ENCODE peak calls at places on chromosomes 1 and 21, in eight cellular contexts. E is Panc1, X is lower lobe of right lung, G is aorta, F is psoas muscle, I is fibroblast of lung, B is pancreas, S is hepatocyte. V is an unnamed sample. For H3K9me3, the result is how much of the 10 kb centered on the place peaks cover.

GRCh38 chr1:196382383-196382782 is 225.9 kb downstream of the KCNT2 start:
- DNase-seq in E (no peak), X (no peak), G (no peak), F (no peak), I (no peak), B (no peak), S (no peak), V (no peak)

GRCh38 chr1:33341190-33341589 is 20.3 kb upstream of the A3GALT2 start:
- DNase-seq in E (no peak), X (no peak), G (no peak), F (no peak), I (no peak), B (no peak), S (no peak), V (no peak)

GRCh38 chr21:35048706-35049617 is at the start of gene RUNX1:
- DNase-seq in E (no peak), X (peak), G (peak), F (peak), I (peak), B (no peak), S (no peak), V (peak)

GRCh38 chr1:22796642-22797041 is 86.0 kb downstream of the EPHB2 start:
- DNase-seq in E (no peak), X (no peak), G (no peak), F (no peak), I (no peak), B (no peak), S (no peak), V (peak)

GRCh38 chr21:37009740-37010341 is 3.3 kb downstream of the RIPPLY3 start:
- DNase-seq in E (peak), X (peak), G (peak), F (peak), I (peak), B (peak), S (peak), V (peak)

GRCh38 chr1:246117066-246117791 is 389.9 kb downstream of the SMYD3 start:
- DNase-seq in E (no peak), X (no peak), G (no peak), F (no peak), I (peak), B (peak), S (peak), V (peak)

GRCh38 chr1:72579629-72580028 is 297.3 kb upstream of the NEGR1 start:
- DNase-seq in E (no peak), X (no peak), G (no peak), F (no peak), I (no peak), B (no peak), S (no peak), V (no peak)

GRCh38 chr1:228721407-228721806 is 13.9 kb upstream of the RHOU start:
- DNase-seq in E (no peak), X (no peak), G (no peak), F (no peak), I (no peak), B (peak), S (peak), V (no peak)

GRCh38 chr1:44806704-44807363 is at the start of gene DYNLT4:
- DNase-seq in E (no peak), X (peak), G (no peak), F (peak), I (no peak), B (no peak), S (no peak), V (no peak)

GRCh38 chr1:150017206-150017750 is 6.8 kb upstream of the OTUD7B start:
- DNase-seq in E (no peak), X (peak), G (no peak), F (no peak), I (no peak), B (no peak), S (peak), V (no peak)

GRCh38 chr21:21003701-21004100 is 5.5 kb downstream of the NCAM2 start:
- DNase-seq in E (no peak), X (no peak), G (no peak), F (no peak), I (peak), B (no peak), S (peak), V (peak)

GRCh38 chr1:80520949-80521348 is 1279.8 kb upstream of the ADGRL2 start:
- DNase-seq in E (no peak), X (no peak), G (no peak), F (no peak), I (no peak), B (no peak), S (no peak), V (no peak)

GRCh38 chr1:182806015-182806678 is 16.6 kb downstream of the NPL start:
- DNase-seq in E (no peak), X (no peak), G (no peak), F (no peak), I (no peak), B (no peak), S (peak), V (no peak)

GRCh38 chr1:224801761-224802490 is 127.5 kb upstream of the DNAH14 start:
- DNase-seq in E (no peak), X (no peak), G (no peak), F (no peak), I (no peak), B (no peak), S (no peak), V (no peak)

GRCh38 chr1:114330451-114330983 is 176.8 kb upstream of the SYT6 start:
- DNase-seq in E (no peak), X (no peak), G (no peak), F (no peak), I (no peak), B (no peak), S (no peak), V (no peak)

GRCh38 chr1:9384751-9385245 is 92.1 kb downstream of the SPSB1 start:
- DNase-seq in E (no peak), X (no peak), G (peak), F (peak), I (no peak), B (no peak), S (peak), V (peak)

GRCh38 chr1:155967410-155968400 is 10.6 kb downstream of the ARHGEF2 start:
- DNase-seq in E (no peak), X (no peak), G (no peak), F (peak), I (no peak), B (no peak), S (no peak), V (peak)

GRCh38 chr1:157110003-157110402 is 10.4 kb upstream of the ETV3L start:
- DNase-seq in E (no peak), X (no peak), G (no peak), F (no peak), I (no peak), B (no peak), S (no peak), V (no peak)

GRCh38 chr1:218350022-218350525 is 4.9 kb downstream of the TGFB2 start:
- DNase-seq in E (no peak), X (no peak), G (no peak), F (no peak), I (peak), B (no peak), S (no peak), V (no peak)

GRCh38 chr1:10744654-10745238 is 51.7 kb downstream of the CASZ1 start:
- DNase-seq in E (no peak), X (no peak), G (no peak), F (peak), I (no peak), B (no peak), S (no peak), V (no peak)

GRCh38 chr1:91676030-91676429 is 175.4 kb downstream of the CDC7 start:
- DNase-seq in E (no peak), X (no peak), G (no peak), F (no peak), I (no peak), B (no peak), S (no peak), V (no peak)

GRCh38 chr21:14092834-14093560 is 117.8 kb downstream of the LIPI start:
- DNase-seq in E (no peak), X (no peak), G (no peak), F (no peak), I (no peak), B (no peak), S (no peak), V (no peak)

GRCh38 chr1:33863779-33864178 is at the start of gene HMGB4:
- DNase-seq in E (no peak), X (no peak), G (no peak), F (no peak), I (no peak), B (no peak), S (no peak), V (no peak)

GRCh38 chr1:116772648-116773045 is 18.4 kb downstream of the CD2 start:
- DNase-seq in E (no peak), X (no peak), G (no peak), F (no peak), I (peak), B (peak), S (no peak), V (peak)

GRCh38 chr1:30847358-30847972 is 61.1 kb downstream of the SDC3 start:
- DNase-seq in E (no peak), X (peak), G (peak), F (peak), I (peak), B (peak), S (peak), V (peak)

GRCh38 chr1:18942340-18942739 is 14.1 kb downstream of the IFFO2 start:
- DNase-seq in E (no peak), X (no peak), G (no peak), F (peak), I (no peak), B (no peak), S (no peak), V (no peak)
- H3K27ac ChIP-seq in E (peak), X (no peak), G (no peak), F (peak), I (no peak), B (peak), S (no peak), V (no peak)

GRCh38 chr21:15295875-15296274 is 231.1 kb upstream of the NRIP1 start:
- DNase-seq in E (no peak), X (no peak), G (no peak), F (no peak), I (no peak), B (no peak), S (no peak), V (no peak)
- H3K9me3 ChIP-seq in E (under half), X (under half), G (under half), F (under half), I (under half), B (under half), S (under half), V (under half)

GRCh38 chr1:225981714-225982113 is 17.4 kb downstream of the SDE2 start:
- DNase-seq in E (no peak), X (no peak), G (no peak), F (no peak), I (no peak), B (no peak), S (no peak), V (no peak)

GRCh38 chr1:225977937-225978748 is 21.0 kb downstream of the SDE2 start:
- DNase-seq in E (no peak), X (no peak), G (no peak), F (peak), I (no peak), B (peak), S (no peak), V (no peak)

GRCh38 chr1:225980005-225980404 is 19.1 kb downstream of the SDE2 start:
- DNase-seq in E (no peak), X (no peak), G (no peak), F (peak), I (no peak), B (peak), S (no peak), V (no peak)

GRCh38 chr1:225974454-225974853 is 24.7 kb downstream of the SDE2 start:
- DNase-seq in E (no peak), X (no peak), G (no peak), F (peak), I (no peak), B (no peak), S (no peak), V (no peak)

DNA sequence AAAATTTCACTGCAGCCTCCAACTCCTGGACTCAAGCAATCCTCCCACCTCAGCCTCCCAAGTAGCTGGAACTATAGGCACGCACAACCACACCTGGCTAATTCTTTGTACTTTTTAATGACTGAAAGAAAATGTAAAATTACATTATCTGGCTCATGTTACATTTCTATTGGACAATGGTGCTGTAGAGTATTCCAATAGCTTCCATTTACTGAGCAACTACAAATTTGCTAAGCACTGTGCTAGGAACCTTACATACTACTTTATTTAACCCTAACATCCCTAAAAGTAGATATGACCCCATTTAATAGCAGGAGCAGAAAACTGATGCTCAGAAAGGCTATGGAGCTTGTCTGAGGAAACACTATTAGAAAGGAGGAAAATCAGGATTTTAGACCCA is 19.7 kb downstream of the SDE2 start:
- DNase-seq in E (no peak), X (no peak), G (no peak), F (no peak), I (no peak), B (no peak), S (no peak), V (no peak)
- H3K27ac ChIP-seq in E (no peak), X (no peak), G (no peak), F (peak), I (no peak), B (peak), S (no peak), V (no peak)

DNA sequence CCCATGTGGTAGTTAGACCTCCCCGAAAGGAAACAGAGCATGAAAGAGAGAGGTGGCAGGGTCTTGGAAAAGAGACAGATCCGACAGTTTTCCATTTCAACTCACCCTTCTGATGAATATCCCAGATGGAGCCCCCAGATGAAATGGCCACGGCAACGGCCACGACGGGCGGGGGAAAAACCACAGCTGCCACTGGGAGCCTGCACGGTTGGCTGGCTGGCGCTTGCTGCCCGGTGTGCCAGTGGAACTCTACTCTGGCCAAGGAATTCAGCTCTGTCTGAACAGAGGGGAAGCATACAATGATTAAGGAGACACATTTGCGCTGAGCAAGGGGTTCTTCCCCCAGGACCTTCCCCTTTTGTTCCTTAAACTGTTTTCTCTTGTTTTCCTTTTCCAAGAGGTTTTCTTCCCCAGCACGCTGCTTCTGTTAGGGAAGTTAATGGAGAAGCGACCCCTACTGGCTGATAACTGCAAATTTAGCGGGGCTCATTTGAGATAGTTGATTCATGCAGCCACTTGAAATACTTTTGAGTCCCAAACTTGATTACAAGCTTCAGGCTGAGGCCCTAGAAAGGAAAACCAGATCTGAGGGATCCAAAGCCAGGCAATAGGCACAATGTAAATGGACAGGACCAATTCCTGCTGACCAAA is 1122.5 kb downstream of the NCAM2 start:
- DNase-seq in E (no peak), X (no peak), G (no peak), F (no peak), I (no peak), B (no peak), S (peak), V (no peak)
- H3K9me3 ChIP-seq in E (under half), X (under half), G (under half), F (under half), I (under half), B (under half), S (under half), V (under half)

DNA sequence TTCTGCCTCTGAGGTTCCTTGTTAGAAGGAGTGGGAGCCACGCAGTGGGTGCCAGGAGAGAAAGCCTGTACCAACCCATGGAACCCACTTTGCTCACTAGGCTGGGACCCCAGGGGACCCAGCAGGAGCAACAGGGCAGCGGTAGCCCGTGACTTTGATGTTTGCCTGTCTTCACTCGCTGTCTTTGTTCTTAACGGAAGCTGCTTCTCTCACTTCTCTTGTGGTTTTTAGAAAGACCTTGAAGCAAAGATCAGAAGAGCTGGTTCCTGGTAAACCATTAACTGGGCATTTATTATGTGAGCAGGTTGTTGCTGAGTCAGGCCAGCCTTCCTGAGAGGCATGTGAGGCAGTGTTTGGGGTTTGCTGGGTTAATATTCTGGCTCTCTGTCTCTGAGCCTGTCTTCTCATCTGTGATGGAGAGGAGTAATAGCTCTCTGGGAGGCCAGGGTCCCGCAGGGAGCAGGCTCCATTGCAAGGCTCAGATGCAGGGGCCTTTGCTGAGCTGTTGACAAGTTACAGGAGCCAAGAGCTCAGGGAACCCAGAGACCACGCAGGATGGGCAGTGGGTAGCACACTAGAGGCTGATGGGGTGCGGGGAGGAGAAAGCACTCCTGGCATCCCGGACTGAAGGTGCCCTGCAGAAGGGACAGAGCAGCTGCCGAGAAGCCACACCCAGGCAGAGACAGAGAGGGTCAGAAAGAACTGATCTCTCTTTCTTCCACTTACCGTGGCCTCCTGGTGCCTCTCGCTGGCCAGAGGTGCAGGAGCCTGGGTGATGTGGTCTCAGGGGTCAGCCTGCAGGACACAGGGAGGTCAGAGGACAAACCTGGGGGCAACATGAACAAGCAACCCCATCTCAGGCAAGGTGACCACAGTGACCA is 367.5 kb upstream of the C1orf174 start:
- DNase-seq in E (no peak), X (no peak), G (no peak), F (no peak), I (no peak), B (no peak), S (peak), V (no peak)
- H3K27ac ChIP-seq in E (no peak), X (no peak), G (no peak), F (no peak), I (no peak), B (no peak), S (peak), V (no peak)

GRCh38 chr1:248756151-248756550 is 592 bp upstream of the LYPD8 start:
- DNase-seq in E (no peak), X (no peak), G (no peak), F (no peak), I (no peak), B (no peak), S (no peak), V (no peak)

GRCh38 chr1:248756636-248757035 is 1.1 kb upstream of the LYPD8 start:
- DNase-seq in E (no peak), X (no peak), G (no peak), F (no peak), I (no peak), B (no peak), S (no peak), V (no peak)

GRCh38 chr1:248758352-248758751 is 2.8 kb upstream of the LYPD8 start:
- DNase-seq in E (no peak), X (no peak), G (no peak), F (no peak), I (no peak), B (no peak), S (no peak), V (no peak)

GRCh38 chr1:248759644-248760043 is 4.1 kb upstream of the LYPD8 start:
- DNase-seq in E (no peak), X (no peak), G (no peak), F (no peak), I (no peak), B (no peak), S (no peak), V (no peak)

GRCh38 chr1:248757784-248758195 is 2.2 kb upstream of the LYPD8 start:
- DNase-seq in E (no peak), X (no peak), G (no peak), F (no peak), I (no peak), B (peak), S (no peak), V (no peak)
- H3K9me3 ChIP-seq in E (under half), X (under half), G (under half), F (under half), I (under half), B (under half), S (under half), V (under half)

GRCh38 chr1:236011641-236012040 is 53.2 kb downstream of the NID1 start:
- DNase-seq in E (no peak), X (no peak), G (no peak), F (no peak), I (no peak), B (no peak), S (no peak), V (no peak)

GRCh38 chr1:236009193-236009592 is 55.7 kb downstream of the NID1 start:
- DNase-seq in E (no peak), X (no peak), G (no peak), F (no peak), I (no peak), B (no peak), S (no peak), V (peak)

GRCh38 chr1:236010443-236010842 is 54.4 kb downstream of the NID1 start:
- DNase-seq in E (no peak), X (no peak), G (no peak), F (no peak), I (no peak), B (no peak), S (no peak), V (peak)

GRCh38 chr1:236009857-236010256 is 55.0 kb downstream of the NID1 start:
- DNase-seq in E (no peak), X (no peak), G (no peak), F (no peak), I (peak), B (no peak), S (no peak), V (peak)

DNA sequence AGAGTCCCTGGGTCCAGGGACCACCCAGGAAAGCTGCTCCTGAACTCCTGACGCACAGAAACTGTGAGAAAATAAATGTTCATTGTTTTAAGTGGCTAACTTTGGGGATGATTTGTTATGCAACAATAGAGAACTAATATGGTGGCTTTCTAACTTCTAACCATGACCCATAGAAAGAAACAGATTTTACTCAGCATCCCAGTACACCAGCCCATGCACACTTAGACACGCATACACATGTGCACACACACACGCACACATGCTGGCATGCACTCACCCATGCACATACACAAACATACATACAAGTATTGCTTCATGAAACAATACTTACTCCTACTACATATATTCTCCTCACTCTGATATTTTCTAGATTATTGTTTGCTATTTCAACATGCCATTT is 57.1 kb downstream of the NID1 start:
- DNase-seq in E (no peak), X (no peak), G (no peak), F (no peak), I (no peak), B (no peak), S (no peak), V (no peak)
- H3K27ac ChIP-seq in E (no peak), X (no peak), G (no peak), F (no peak), I (no peak), B (no peak), S (no peak), V (no peak)

GRCh38 chr1:62832276-62832675 is 48.3 kb downstream of the ATG4C start:
- DNase-seq in E (no peak), X (no peak), G (no peak), F (no peak), I (no peak), B (no peak), S (no peak), V (no peak)

GRCh38 chr1:62836856-62837540 is 53.1 kb downstream of the ATG4C start:
- DNase-seq in E (no peak), X (no peak), G (no peak), F (no peak), I (no peak), B (no peak), S (no peak), V (no peak)

GRCh38 chr1:62833529-62833928 is 49.6 kb downstream of the ATG4C start:
- DNase-seq in E (no peak), X (no peak), G (no peak), F (no peak), I (no peak), B (no peak), S (no peak), V (no peak)

GRCh38 chr1:62834400-62834987 is 50.6 kb downstream of the ATG4C start:
- DNase-seq in E (no peak), X (no peak), G (no peak), F (no peak), I (no peak), B (no peak), S (no peak), V (no peak)
- H3K9me3 ChIP-seq in E (under half), X (under half), G (under half), F (under half), I (under half), B (under half), S (under half), V (under half)

V was measured in mesenchymal stem cell.